ENCODE peak calls at places on chromosomes 5 and 9, in four cellular contexts. I is renal cortical epithelial cell; Z is activated gamma-delta T cell treated with anti-CD3 and anti-CD28 coated beads, Interleukin-2, amount 50 U/mL, for 16 hours; F is endothelial cell. G is an unnamed sample.
A peak's percentile ranks its signal among the peaks of the same experiment; 100 is the strongest.

GRCh38 chr5:175457466-175457865 is 13.5 kb upstream of the DRD1 start:
- DNase-seq in I (peak; percentile 3), Z (no peak), F (no peak), G (no peak)

GRCh38 chr9:137138058-137138697 is 776 bp upstream of the GRIN1 start:
- DNase-seq in I (no peak), Z (no peak), F (no peak), G (no peak)

GRCh38 chr5:108700928-108701327 is 46.8 kb upstream of the FER start:
- DNase-seq in I (no peak), Z (no peak), F (no peak), G (no peak)

GRCh38 chr5:135156715-135157404 is 122.8 kb upstream of the PITX1 start:
- DNase-seq in I (no peak), Z (no peak), F (no peak), G (no peak)

GRCh38 chr9:79220246-79220645 is 351.5 kb upstream of the TLE4 start:
- DNase-seq in I (no peak), Z (no peak), F (no peak), G (no peak)

GRCh38 chr9:18184034-18184800 is 289.7 kb upstream of the ADAMTSL1 start:
- DNase-seq in I (peak; percentile 84), Z (no peak), F (no peak), G (no peak)

GRCh38 chr9:1332161-1332560 is 282.0 kb downstream of the DMRT2 start:
- DNase-seq in I (no peak), Z (no peak), F (no peak), G (no peak)

GRCh38 chr5:75668988-75669760 is 48.1 kb downstream of the POC5 start:
- DNase-seq in I (peak; percentile 63), Z (peak; percentile 21), F (no peak), G (peak; percentile 71)

GRCh38 chr9:76654575-76654974 is 109.7 kb upstream of the PCA3 start:
- DNase-seq in I (peak; percentile 94), Z (no peak), F (no peak), G (no peak)

GRCh38 chr5:45639038-45639437 is 57.1 kb downstream of the HCN1 start:
- DNase-seq in I (peak; percentile 15), Z (no peak), F (no peak), G (no peak)

GRCh38 chr5:147853372-147853987 is 22.0 kb upstream of the SPINK1 start:
- DNase-seq in I (no peak), Z (no peak), F (no peak), G (no peak)

GRCh38 chr5:149356391-149356790 is 1.5 kb upstream of the PCYOX1L start:
- DNase-seq in I (no peak), Z (no peak), F (no peak), G (no peak)

G was measured in kidney.